ENCODE peak calls at places on chromosomes 5 and 9, in eight cellular contexts. One of them, this sample, is unnamed.

GRCh38 chr9:18890372-18890771 is 142.6 kb downstream of the SAXO1 start:
- DNase-seq in endothelial cell: no peak
- DNase-seq in NCI-H1092: no peak
- DNase-seq in NCI-H2081: no peak
- DNase-seq in spleen: no peak
- DNase-seq in MCF 10A: peak
- DNase-seq in progenitor cell of endocrine pancreas: no peak
- DNase-seq in posterior cingulate gyrus: no peak
- DNase-seq in this sample: no peak

GRCh38 chr9:110650991-110651411 is 17.6 kb upstream of the MUSK start:
- DNase-seq in NCI-H2081: no peak
- DNase-seq in endothelial cell: no peak
- DNase-seq in NCI-H1092: no peak
- DNase-seq in MCF 10A: peak
- DNase-seq in posterior cingulate gyrus: no peak
- DNase-seq in progenitor cell of endocrine pancreas: no peak
- DNase-seq in spleen: no peak
- DNase-seq in this sample: no peak

GRCh38 chr5:76583163-76584047 is 39.8 kb downstream of the F2RL2 start:
- DNase-seq in endothelial cell: no peak
- DNase-seq in NCI-H2081: no peak
- DNase-seq in posterior cingulate gyrus: no peak
- DNase-seq in MCF 10A: peak
- DNase-seq in NCI-H1092: no peak
- DNase-seq in progenitor cell of endocrine pancreas: no peak
- DNase-seq in spleen: no peak
- DNase-seq in this sample: no peak

GRCh38 chr5:173745123-173745522 is 128.7 kb upstream of the BOD1 start:
- DNase-seq in posterior cingulate gyrus: no peak
- DNase-seq in MCF 10A: no peak
- DNase-seq in spleen: peak
- DNase-seq in progenitor cell of endocrine pancreas: no peak
- DNase-seq in NCI-H2081: no peak
- DNase-seq in endothelial cell: no peak
- DNase-seq in NCI-H1092: peak
- DNase-seq in this sample: no peak

GRCh38 chr5:44697025-44697424 is 111.7 kb upstream of the MRPS30 start:
- DNase-seq in progenitor cell of endocrine pancreas: no peak
- DNase-seq in NCI-H2081: no peak
- DNase-seq in endothelial cell: no peak
- DNase-seq in MCF 10A: no peak
- DNase-seq in NCI-H1092: no peak
- DNase-seq in spleen: no peak
- DNase-seq in posterior cingulate gyrus: no peak
- DNase-seq in this sample: no peak

GRCh38 chr9:133331221-133331620 is 4.8 kb downstream of the SURF6 start:
- DNase-seq in endothelial cell: no peak
- DNase-seq in NCI-H2081: no peak
- DNase-seq in MCF 10A: no peak
- DNase-seq in progenitor cell of endocrine pancreas: no peak
- DNase-seq in NCI-H1092: no peak
- DNase-seq in spleen: peak
- DNase-seq in posterior cingulate gyrus: no peak
- DNase-seq in this sample: peak

GRCh38 chr5:90226433-90227099 is 183.0 kb downstream of the CETN3 start:
- DNase-seq in NCI-H1092: no peak
- DNase-seq in spleen: no peak
- DNase-seq in MCF 10A: no peak
- DNase-seq in endothelial cell: no peak
- DNase-seq in posterior cingulate gyrus: no peak
- DNase-seq in NCI-H2081: no peak
- DNase-seq in progenitor cell of endocrine pancreas: no peak
- DNase-seq in this sample: no peak

GRCh38 chr5:15929616-15930303 is 249.8 kb downstream of the MARCHF11 start:
- DNase-seq in posterior cingulate gyrus: peak
- DNase-seq in MCF 10A: no peak
- DNase-seq in NCI-H2081: no peak
- DNase-seq in spleen: no peak
- DNase-seq in endothelial cell: no peak
- DNase-seq in progenitor cell of endocrine pancreas: no peak
- DNase-seq in NCI-H1092: no peak
- DNase-seq in this sample: no peak

GRCh38 chr5:179802207-179802883 is 4.3 kb downstream of the MGAT4B start:
- DNase-seq in endothelial cell: no peak
- DNase-seq in posterior cingulate gyrus: no peak
- DNase-seq in spleen: peak
- DNase-seq in progenitor cell of endocrine pancreas: no peak
- DNase-seq in NCI-H1092: no peak
- DNase-seq in NCI-H2081: no peak
- DNase-seq in MCF 10A: no peak
- DNase-seq in this sample: no peak

GRCh38 chr9:95506438-95506691 is 10.4 kb downstream of the PTCH1 start:
- DNase-seq in progenitor cell of endocrine pancreas: no peak
- DNase-seq in MCF 10A: no peak
- DNase-seq in spleen: no peak
- DNase-seq in endothelial cell: peak
- DNase-seq in NCI-H2081: peak
- DNase-seq in posterior cingulate gyrus: no peak
- DNase-seq in NCI-H1092: no peak
- DNase-seq in this sample: no peak

GRCh38 chr5:64914396-64914795 is 145.7 kb downstream of the CWC27 start:
- DNase-seq in NCI-H1092: no peak
- DNase-seq in endothelial cell: no peak
- DNase-seq in MCF 10A: no peak
- DNase-seq in progenitor cell of endocrine pancreas: no peak
- DNase-seq in spleen: no peak
- DNase-seq in posterior cingulate gyrus: no peak
- DNase-seq in NCI-H2081: no peak
- DNase-seq in this sample: no peak

GRCh38 chr9:111974092-111974681 is 77.6 kb downstream of the UGCG start:
- DNase-seq in NCI-H2081: peak
- DNase-seq in endothelial cell: no peak
- DNase-seq in posterior cingulate gyrus: no peak
- DNase-seq in MCF 10A: peak
- DNase-seq in NCI-H1092: peak
- DNase-seq in spleen: no peak
- DNase-seq in progenitor cell of endocrine pancreas: no peak
- DNase-seq in this sample: no peak

GRCh38 chr5:98309785-98310566 is 463.5 kb upstream of the RGMB start:
- DNase-seq in endothelial cell: peak
- DNase-seq in progenitor cell of endocrine pancreas: no peak
- DNase-seq in NCI-H2081: peak
- DNase-seq in NCI-H1092: no peak
- DNase-seq in posterior cingulate gyrus: no peak
- DNase-seq in spleen: no peak
- DNase-seq in MCF 10A: peak
- DNase-seq in this sample: no peak

GRCh38 chr5:102561894-102562760 is 63.3 kb upstream of the SLCO6A1 start:
- DNase-seq in NCI-H1092: no peak
- DNase-seq in posterior cingulate gyrus: no peak
- DNase-seq in spleen: no peak
- DNase-seq in MCF 10A: peak
- DNase-seq in NCI-H2081: no peak
- DNase-seq in endothelial cell: peak
- DNase-seq in progenitor cell of endocrine pancreas: no peak
- DNase-seq in this sample: no peak

This sample was measured in upper lobe of left lung.